ENCODE peak calls at places on chromosomes 1 and 21, in four cellular contexts. K, N, B and R are unnamed samples.
A peak's percentile ranks its signal among the peaks of the same experiment; 100 is the strongest.

GRCh38 chr1:29679316-29679715 is 443.0 kb downstream of the PTPRU start:
- DNase-seq in N (no peak), K (no peak), B (no peak), R (no peak)

GRCh38 chr1:68623700-68624099 is 126.8 kb upstream of the DEPDC1 start:
- DNase-seq in N (no peak), K (no peak), B (no peak), R (no peak)

GRCh38 chr1:198330982-198331620 is 174.3 kb downstream of the NEK7 start:
- DNase-seq in B (no peak), N (no peak), K (no peak), R (no peak)

GRCh38 chr1:26373281-26373680 is 731 bp upstream of the ZNF683 start:
- DNase-seq in K (no peak), B (no peak), N (no peak), R (no peak)

GRCh38 chr21:38814126-38815059 is 8.7 kb downstream of the ETS2 start:
- DNase-seq in B (no peak), N (no peak), K (no peak), R (no peak)

GRCh38 chr1:18927082-18927653 is 24.8 kb upstream of the ALDH4A1 start:
- DNase-seq in K (no peak), N (no peak), B (no peak), R (no peak)

GRCh38 chr1:235923466-235924008 is 56.8 kb upstream of the LYST start:
- DNase-seq in B (no peak), K (no peak), N (no peak), R (no peak)

GRCh38 chr1:222314839-222315238 is 233.1 kb downstream of the HHIPL2 start:
- DNase-seq in B (no peak), K (no peak), N (no peak), R (no peak)

GRCh38 chr21:45489480-45489982 is 52.7 kb downstream of the SLC19A1 start:
- DNase-seq in N (no peak), K (no peak), B (no peak), R (no peak)

GRCh38 chr1:6724517-6725141 is 23.0 kb upstream of the DNAJC11 start:
- DNase-seq in B (no peak), N (no peak), K (no peak), R (peak; percentile 49)

GRCh38 chr1:24091971-24092482 is 19.9 kb downstream of the MYOM3 start:
- DNase-seq in B (no peak), K (no peak), N (no peak), R (no peak)

GRCh38 chr21:45819478-45820170 is 161.9 kb upstream of the COL6A1 start:
- DNase-seq in K (no peak), N (no peak), B (no peak), R (no peak)

GRCh38 chr1:242651817-242652216 is 127.3 kb upstream of the PLD5 start:
- DNase-seq in N (no peak), B (no peak), K (no peak), R (no peak)

GRCh38 chr1:108913105-108913948 is 36.5 kb downstream of the GPSM2 start:
- DNase-seq in N (no peak), K (no peak), B (no peak), R (no peak)

GRCh38 chr1:2132222-2133038 is 62.1 kb downstream of the FAAP20 start:
- DNase-seq in B (peak; percentile 71), N (peak; percentile 59), K (no peak), R (peak; percentile 69)

GRCh38 chr1:44543816-44544185 is 130.5 kb downstream of the TMEM53 start:
- DNase-seq in B (peak; percentile 40), K (no peak), N (peak; percentile 22), R (no peak)

GRCh38 chr1:82903626-82904025 is 1095.3 kb downstream of the TTLL7 start:
- DNase-seq in N (no peak), B (no peak), K (no peak), R (no peak)

GRCh38 chr1:54919367-54920359 is 32.7 kb upstream of the DHCR24 start:
- DNase-seq in N (no peak), B (no peak), K (no peak), R (no peak)